ENCODE peak calls at places on chromosomes 11 and 22, in ten cellular contexts. F is IMR-90; Z is prostate gland; B is effector memory CD4-positive, alpha-beta T cell; Q is ovary; O is CD4-positive, alpha-beta T cell; C is right atrium auricular region; R is uterus; S is thyroid gland; D is AG04450. V is an unnamed sample.

GRCh38 chr22:39308614-39309363 is 10.6 kb downstream of the RPL3 start:
- DNase-seq in F (peak; percentile 96), Z (no peak), B (no peak), Q (peak; percentile 70), O (no peak), C (peak; percentile 92), R (peak; percentile 84), S (no peak), D (peak; percentile 83), V (no peak)

GRCh38 chr22:42439821-42440674 is 7.8 kb upstream of the NFAM1 start:
- DNase-seq in F (peak; percentile 49), Z (no peak), B (no peak), Q (no peak), O (no peak), C (no peak), R (peak; percentile 25), S (no peak), D (no peak), V (peak; percentile 30)

GRCh38 chr22:36220457-36220921 is 18.8 kb downstream of the APOL2 start:
- DNase-seq in F (peak; percentile 59), Z (peak; percentile 61), B (no peak), Q (no peak), O (no peak), C (peak; percentile 73), R (peak; percentile 63), S (no peak), D (no peak), V (no peak)

GRCh38 chr22:50564289-50564688 is 1.6 kb upstream of the SYCE3 start:
- DNase-seq in F (no peak), Z (no peak), B (no peak), Q (no peak), O (no peak), C (no peak), R (no peak), S (no peak), D (no peak), V (peak; percentile 56)

GRCh38 chr22:27318516-27318915 is 483.0 kb downstream of the MN1 start:
- DNase-seq in F (peak; percentile 44), Z (no peak), B (no peak), Q (no peak), O (no peak), C (no peak), R (peak; percentile 59), S (no peak), D (no peak), V (peak; percentile 49)

GRCh38 chr11:122517403-122518379 is 137.8 kb upstream of the UBASH3B start:
- DNase-seq in F (no peak), Z (no peak), B (no peak), Q (no peak), O (no peak), C (no peak), R (no peak), S (no peak), D (no peak), V (no peak)

GRCh38 chr11:79117488-79117887 is 323.3 kb downstream of the TENM4 start:
- DNase-seq in F (no peak), Z (no peak), B (no peak), Q (no peak), O (no peak), C (no peak), R (no peak), S (no peak), D (no peak), V (no peak)

GRCh38 chr11:2190670-2191471 is 19.3 kb upstream of the TH start:
- DNase-seq in F (no peak), Z (no peak), B (no peak), Q (no peak), O (no peak), C (no peak), R (no peak), S (no peak), D (no peak), V (no peak)

GRCh38 chr11:876550-876949 is 33.9 kb downstream of the TSPAN4 start:
- DNase-seq in F (peak; percentile 6), Z (no peak), B (no peak), Q (no peak), O (no peak), C (no peak), R (no peak), S (peak; percentile 41), D (no peak), V (no peak)

GRCh38 chr22:27438271-27438980 is 363.1 kb downstream of the MN1 start:
- DNase-seq in F (peak; percentile 9), Z (peak; percentile 25), B (no peak), Q (peak; percentile 54), O (no peak), C (no peak), R (no peak), S (peak; percentile 42), D (no peak), V (peak; percentile 31)

DNA sequence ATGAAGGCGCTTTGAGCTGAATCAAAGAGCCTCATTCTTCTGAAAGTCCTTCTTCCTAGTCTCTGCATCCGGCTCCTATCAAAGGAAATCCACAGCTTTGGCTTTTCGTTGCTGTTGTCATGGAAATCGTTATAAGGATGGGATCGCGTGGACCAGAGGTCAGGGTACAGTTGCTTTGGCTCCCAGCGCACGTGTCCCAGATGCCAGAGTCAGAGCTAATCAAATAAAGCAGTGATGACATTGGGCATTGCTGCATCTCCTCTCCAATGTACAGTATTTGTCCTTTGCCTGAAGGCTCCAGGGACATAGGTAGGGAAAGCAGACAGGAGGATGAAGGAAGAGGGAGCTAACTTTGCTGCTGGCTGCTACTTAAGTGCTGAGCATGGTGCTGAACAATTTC is 182.0 kb downstream of the MYO18B start:
- DNase-seq in F (no peak), Z (no peak), B (no peak), Q (no peak), O (no peak), C (no peak), R (no peak), S (no peak), D (no peak), V (no peak)
- H3K27ac ChIP-seq in F (no peak overlapping the region), Z (no peak overlapping the region), B (no peak overlapping the region), Q (no peak overlapping the region), O (no peak overlapping the region), C (no peak overlapping the region), R (no peak overlapping the region), S (no peak overlapping the region), D (no peak overlapping the region), V (no peak overlapping the region)

DNA sequence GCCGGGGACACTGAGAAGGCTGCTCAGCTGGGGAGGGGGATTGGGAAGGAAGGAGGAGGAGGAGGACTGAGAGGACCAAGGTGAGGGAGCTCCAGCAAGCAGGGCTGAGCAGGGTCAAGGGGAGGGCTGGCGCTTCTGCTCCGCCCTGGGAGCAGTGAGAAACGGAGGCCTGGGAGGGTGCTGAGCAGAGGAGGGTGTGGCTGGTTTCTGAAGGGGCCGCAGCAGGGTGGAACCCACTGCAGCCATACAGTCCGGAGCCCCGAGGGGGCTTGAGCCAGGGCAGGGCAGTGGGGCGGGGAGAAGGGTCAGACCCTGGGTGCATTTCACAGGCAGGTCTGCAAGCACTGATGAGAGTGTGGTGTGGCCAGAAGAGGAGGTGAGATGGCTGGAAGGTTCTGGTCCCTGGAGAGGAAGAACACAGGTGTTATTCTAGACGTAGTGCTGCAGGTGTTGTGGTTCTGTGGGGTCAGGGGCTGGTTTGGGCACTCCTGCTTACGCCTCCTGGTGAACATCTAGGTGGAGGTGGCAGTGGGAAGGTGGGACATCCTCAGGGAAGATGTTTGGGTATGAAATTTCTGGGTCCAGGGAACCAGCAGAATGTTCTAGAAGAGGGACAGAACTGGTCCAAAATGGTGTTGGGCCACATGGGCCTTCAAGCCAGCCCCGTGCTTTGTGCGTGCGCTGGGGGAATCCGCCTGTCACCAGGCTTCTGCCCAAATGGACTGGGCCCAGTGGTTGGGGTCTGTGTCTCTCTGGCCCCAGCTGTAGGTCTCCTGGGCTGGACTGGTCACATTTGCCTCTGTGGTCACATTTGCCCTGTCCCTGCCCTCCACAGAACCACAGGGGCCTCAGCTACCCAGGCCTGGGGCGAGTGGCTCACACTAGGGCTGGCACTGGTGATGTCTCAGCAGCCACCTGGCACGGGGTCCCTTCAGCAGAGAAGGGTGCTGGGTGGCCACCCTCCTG is 714.7 kb downstream of the BRD1 start:
- DNase-seq in F (no peak), Z (no peak), B (no peak), Q (no peak), O (no peak), C (no peak), R (no peak), S (no peak), D (no peak), V (no peak)
- H3K9me3 ChIP-seq in F (peaks cover 59% of the 10 kb centered on the region), Z (no peaks in the 10 kb centered on the region), B (no peaks in the 10 kb centered on the region), Q (no peaks in the 10 kb centered on the region), O (no peaks in the 10 kb centered on the region), C (no peaks in the 10 kb centered on the region), R (no peaks in the 10 kb centered on the region), S (no peaks in the 10 kb centered on the region), D (peaks cover 89% of the 10 kb centered on the region), V (no peaks in the 10 kb centered on the region)

DNA sequence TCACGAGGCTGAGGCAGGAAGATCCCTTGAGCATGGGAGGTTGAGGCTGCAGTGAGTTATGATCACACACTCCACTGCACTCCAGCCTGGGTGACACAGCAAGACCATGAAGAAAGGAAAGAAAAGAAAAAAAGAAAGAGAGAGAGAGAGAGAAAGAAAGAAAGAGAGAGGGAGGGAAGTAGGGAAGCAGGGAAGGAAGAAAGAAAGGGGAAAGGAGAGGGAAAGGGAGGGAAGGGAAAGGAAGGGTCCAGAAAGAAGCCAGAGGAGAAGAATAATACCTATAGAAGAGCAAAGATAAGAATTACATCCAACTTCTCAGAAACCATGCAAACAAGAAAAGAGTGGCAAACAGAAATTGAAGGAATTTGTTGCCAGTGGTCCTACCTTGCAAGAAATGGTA is 17.2 kb upstream of the ZFTA start:
- DNase-seq in F (no peak), Z (no peak), B (no peak), Q (no peak), O (no peak), C (no peak), R (no peak), S (no peak), D (no peak), V (no peak)
- H3K27ac ChIP-seq in F (no peak overlapping the region), Z (no peak overlapping the region), B (no peak overlapping the region), Q (no peak overlapping the region), O (no peak overlapping the region), C (no peak overlapping the region), R (no peak overlapping the region), S (no peak overlapping the region), D (no peak overlapping the region), V (no peak overlapping the region)

DNA sequence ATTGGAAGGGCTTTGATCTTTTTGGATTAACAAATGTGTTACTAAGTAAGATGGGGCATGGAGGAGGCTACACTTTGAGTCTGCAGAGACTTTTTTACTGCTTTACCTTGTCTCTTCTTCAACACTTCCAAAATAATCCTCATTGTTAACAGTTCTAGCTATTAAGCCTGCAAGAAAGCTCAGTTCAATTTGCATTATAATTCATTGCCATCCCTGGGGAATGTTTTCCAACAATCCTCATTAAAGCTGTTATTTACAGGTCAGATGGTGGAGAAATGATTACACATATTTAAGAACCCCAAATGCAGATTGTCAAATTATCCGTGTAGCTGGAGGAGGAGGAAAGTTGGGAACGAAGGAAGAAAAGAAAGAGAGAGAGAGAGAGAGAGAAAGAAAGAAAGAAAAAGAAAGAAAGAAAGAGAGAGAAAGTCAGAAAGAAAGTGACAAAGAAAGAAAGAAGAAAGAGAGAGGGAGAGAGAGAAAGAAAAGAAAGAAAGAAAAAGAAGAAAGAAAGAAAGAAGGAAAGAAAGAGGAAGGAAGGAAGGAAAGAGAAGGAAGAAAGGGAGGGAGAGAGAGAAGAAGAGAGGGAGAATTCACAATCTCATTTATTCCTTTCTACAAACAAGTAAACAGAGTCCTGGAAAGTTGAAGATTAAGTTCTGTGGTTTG is 443.9 kb downstream of the INSC start:
- DNase-seq in F (no peak), Z (no peak), B (no peak), Q (no peak), O (no peak), C (no peak), R (no peak), S (no peak), D (no peak), V (no peak)
- H3K9me3 ChIP-seq in F (no peaks in the 10 kb centered on the region), Z (no peaks in the 10 kb centered on the region), B (no peaks in the 10 kb centered on the region), Q (no peaks in the 10 kb centered on the region), O (no peaks in the 10 kb centered on the region), C (no peaks in the 10 kb centered on the region), R (no peaks in the 10 kb centered on the region), S (no peaks in the 10 kb centered on the region), D (peaks cover 5% of the 10 kb centered on the region), V (no peaks in the 10 kb centered on the region)

V was measured in colonic mucosa.